ENCODE peak calls at places on chromosomes 12 and 14, in seven cellular contexts. C, Q, A, M, P, H and E are unnamed samples.

GRCh38 chr12:124772467-124773170 is 91.0 kb downstream of the SCARB1 start:
- DNase-seq in C (no peak), Q (no peak), A (no peak), M (no peak), P (no peak), H (no peak), E (no peak)

GRCh38 chr12:12521044-12521485 is 41.6 kb downstream of the DUSP16 start:
- DNase-seq in C (no peak), Q (no peak), A (no peak), M (no peak), P (no peak), H (no peak), E (no peak)

GRCh38 chr12:65592416-65592815 is 231.9 kb upstream of the HMGA2 start:
- DNase-seq in C (no peak), Q (no peak), A (no peak), M (no peak), P (no peak), H (no peak), E (no peak)

GRCh38 chr14:25887251-25887908 is 710.5 kb downstream of the NOVA1 start:
- DNase-seq in C (no peak), Q (no peak), A (no peak), M (no peak), P (no peak), H (no peak), E (no peak)

GRCh38 chr12:54217774-54218221 is 29.0 kb upstream of the SMUG1 start:
- DNase-seq in C (no peak), Q (no peak), A (no peak), M (no peak), P (no peak), H (peak; percentile 55), E (peak; percentile 24)

GRCh38 chr12:6703631-6704030 is 3.0 kb upstream of the PIANP start:
- DNase-seq in C (no peak), Q (no peak), A (peak; percentile 77), M (no peak), P (no peak), H (no peak), E (peak; percentile 48)

GRCh38 chr14:104110491-104111209 is 25.1 kb downstream of the ASPG start:
- DNase-seq in C (no peak), Q (no peak), A (peak; percentile 29), M (no peak), P (no peak), H (peak; percentile 9), E (no peak)

GRCh38 chr12:24109381-24110039 is 160.0 kb upstream of the SOX5 start:
- DNase-seq in C (peak; percentile 7), Q (no peak), A (no peak), M (no peak), P (no peak), H (no peak), E (peak; percentile 62)

GRCh38 chr12:4289334-4289878 is 15.8 kb downstream of the CCND2 start:
- DNase-seq in C (no peak), Q (no peak), A (peak; percentile 28), M (no peak), P (no peak), H (no peak), E (no peak)

GRCh38 chr14:76782885-76783566 is 21.8 kb downstream of the VASH1 start:
- DNase-seq in C (no peak), Q (no peak), A (no peak), M (no peak), P (peak; percentile 17), H (no peak), E (no peak)

GRCh38 chr12:124608451-124608870 is 41.0 kb upstream of the NCOR2 start:
- DNase-seq in C (no peak), Q (no peak), A (no peak), M (no peak), P (no peak), H (peak; percentile 46), E (no peak)

GRCh38 chr12:11269607-11270006 is at the start of gene PRB3:
- DNase-seq in C (no peak), Q (no peak), A (no peak), M (no peak), P (no peak), H (no peak), E (no peak)

GRCh38 chr14:52342849-52343606 is 28.9 kb downstream of the PTGER2 start:
- DNase-seq in C (no peak), Q (no peak), A (no peak), M (no peak), P (no peak), H (no peak), E (peak; percentile 65)

GRCh38 chr12:16586350-16587109 is 19.4 kb downstream of the LMO3 start:
- DNase-seq in C (peak; percentile 23), Q (no peak), A (no peak), M (no peak), P (no peak), H (no peak), E (no peak)

GRCh38 chr12:77218278-77218677 is 152.9 kb upstream of the E2F7 start:
- DNase-seq in C (no peak), Q (no peak), A (no peak), M (no peak), P (no peak), H (no peak), E (no peak)

GRCh38 chr14:32134448-32135070 is 57.5 kb downstream of the ARHGAP5 start:
- DNase-seq in C (peak; percentile 4), Q (no peak), A (no peak), M (no peak), P (no peak), H (no peak), E (peak; percentile 74)

GRCh38 chr12:121529184-121529583 is 51.6 kb downstream of the KDM2B start:
- DNase-seq in C (no peak), Q (no peak), A (no peak), M (no peak), P (no peak), H (no peak), E (no peak)

GRCh38 chr14:84584526-84584925 is 945.4 kb upstream of the FLRT2 start:
- DNase-seq in C (no peak), Q (no peak), A (no peak), M (no peak), P (no peak), H (no peak), E (no peak)

GRCh38 chr12:131222271-131223139 is 268.8 kb downstream of the ADGRD1 start:
- DNase-seq in C (no peak), Q (no peak), A (no peak), M (no peak), P (no peak), H (no peak), E (no peak)

GRCh38 chr14:60679566-60680258 is 30.4 kb upstream of the SIX1 start:
- DNase-seq in C (no peak), Q (no peak), A (no peak), M (no peak), P (no peak), H (no peak), E (no peak)

GRCh38 chr12:122051231-122051876 is 27.2 kb upstream of the MLXIP start:
- DNase-seq in C (no peak), Q (no peak), A (no peak), M (no peak), P (no peak), H (no peak), E (no peak)

GRCh38 chr14:57983235-57983634 is 117.3 kb upstream of the SLC35F4 start:
- DNase-seq in C (no peak), Q (no peak), A (no peak), M (no peak), P (no peak), H (no peak), E (no peak)

GRCh38 chr14:57189070-57189469 is 79.6 kb downstream of the EXOC5 start:
- DNase-seq in C (peak; percentile 36), Q (no peak), A (no peak), M (no peak), P (no peak), H (no peak), E (peak; percentile 30)

GRCh38 chr14:96252323-96253052 is 3.5 kb upstream of the BDKRB1 start:
- DNase-seq in C (peak; percentile 85), Q (no peak), A (no peak), M (no peak), P (no peak), H (no peak), E (no peak)

GRCh38 chr14:61110683-61111082 is 129.6 kb downstream of the SLC38A6 start:
- DNase-seq in C (no peak), Q (no peak), A (no peak), M (no peak), P (no peak), H (no peak), E (no peak)

GRCh38 chr12:10543499-10543898 is 37.8 kb downstream of the EIF2S3B start:
- DNase-seq in C (no peak), Q (no peak), A (no peak), M (no peak), P (no peak), H (no peak), E (no peak)

GRCh38 chr14:93186461-93186860 is 1.3 kb downstream of the LYSET start:
- DNase-seq in C (no peak), Q (no peak), A (no peak), M (no peak), P (no peak), H (no peak), E (no peak)

GRCh38 chr14:76706811-76707210 is 54.5 kb upstream of the VASH1 start:
- DNase-seq in C (no peak), Q (no peak), A (no peak), M (no peak), P (no peak), H (no peak), E (no peak)

GRCh38 chr12:76763746-76764675 is at the start of gene ZDHHC17:
- DNase-seq in C (peak; percentile 98), Q (peak; percentile 94), A (peak; percentile 95), M (peak; percentile 91), P (peak; percentile 88), H (peak; percentile 94), E (peak; percentile 94)

GRCh38 chr14:96162741-96163140 is 41.9 kb upstream of the BDKRB2 start:
- DNase-seq in C (no peak), Q (peak; percentile 59), A (no peak), M (no peak), P (no peak), H (no peak), E (peak; percentile 92)

GRCh38 chr12:49974231-49974675 is 1.5 kb downstream of the AQP6 start:
- DNase-seq in C (peak; percentile 79), Q (no peak), A (no peak), M (no peak), P (no peak), H (peak; percentile 65), E (peak; percentile 63)

GRCh38 chr12:581746-582145 is 81.5 kb downstream of the NINJ2 start:
- DNase-seq in C (no peak), Q (no peak), A (peak; percentile 27), M (no peak), P (no peak), H (no peak), E (no peak)